ENCODE peak calls at places on chromosomes 7 and 10, in nine cellular contexts. One of them, this sample, is unnamed.

GRCh38 chr10:93515963-93516450 is 19.6 kb downstream of the CEP55 start:
- DNase-seq in AG09319: no peak
- DNase-seq in CD4-positive, alpha-beta T cell: no peak
- DNase-seq in choroid plexus epithelial cell: peak
- DNase-seq in PC-9: no peak
- DNase-seq in kidney: no peak
- DNase-seq in foreskin fibroblast: peak
- DNase-seq in fibroblast of the aortic adventitia: peak
- DNase-seq in body of pancreas: no peak
- DNase-seq in this sample: no peak

GRCh38 chr10:37379991-37380390 is 254.6 kb downstream of the ANKRD30A start:
- DNase-seq in AG09319: no peak
- DNase-seq in CD4-positive, alpha-beta T cell: no peak
- DNase-seq in choroid plexus epithelial cell: no peak
- DNase-seq in PC-9: no peak
- DNase-seq in kidney: no peak
- DNase-seq in foreskin fibroblast: no peak
- DNase-seq in fibroblast of the aortic adventitia: no peak
- DNase-seq in body of pancreas: no peak
- DNase-seq in this sample: no peak

GRCh38 chr7:131080754-131081153 is 246.9 kb upstream of the MKLN1 start:
- DNase-seq in AG09319: no peak
- DNase-seq in CD4-positive, alpha-beta T cell: no peak
- DNase-seq in choroid plexus epithelial cell: no peak
- DNase-seq in PC-9: no peak
- DNase-seq in kidney: no peak
- DNase-seq in foreskin fibroblast: no peak
- DNase-seq in fibroblast of the aortic adventitia: no peak
- DNase-seq in body of pancreas: no peak
- DNase-seq in this sample: no peak

GRCh38 chr10:96229568-96230030 is 41.8 kb downstream of the BLNK start:
- DNase-seq in AG09319: peak
- DNase-seq in CD4-positive, alpha-beta T cell: peak
- DNase-seq in choroid plexus epithelial cell: peak
- DNase-seq in PC-9: peak
- DNase-seq in kidney: peak
- DNase-seq in foreskin fibroblast: peak
- DNase-seq in fibroblast of the aortic adventitia: peak
- DNase-seq in body of pancreas: peak
- DNase-seq in this sample: peak

GRCh38 chr10:92590623-92591549 is 2.0 kb upstream of the KIF11 start:
- DNase-seq in AG09319: no peak
- DNase-seq in CD4-positive, alpha-beta T cell: no peak
- DNase-seq in choroid plexus epithelial cell: peak
- DNase-seq in PC-9: no peak
- DNase-seq in kidney: no peak
- DNase-seq in foreskin fibroblast: peak
- DNase-seq in fibroblast of the aortic adventitia: peak
- DNase-seq in body of pancreas: peak
- DNase-seq in this sample: peak

GRCh38 chr10:51137741-51138529 is 63.6 kb downstream of the PRKG1 start:
- DNase-seq in AG09319: peak
- DNase-seq in CD4-positive, alpha-beta T cell: no peak
- DNase-seq in choroid plexus epithelial cell: peak
- DNase-seq in PC-9: no peak
- DNase-seq in kidney: no peak
- DNase-seq in foreskin fibroblast: peak
- DNase-seq in fibroblast of the aortic adventitia: peak
- DNase-seq in body of pancreas: no peak
- DNase-seq in this sample: no peak

GRCh38 chr7:124349443-124349842 is 316.6 kb upstream of the TMEM229A start:
- DNase-seq in AG09319: no peak
- DNase-seq in CD4-positive, alpha-beta T cell: no peak
- DNase-seq in choroid plexus epithelial cell: no peak
- DNase-seq in PC-9: no peak
- DNase-seq in kidney: no peak
- DNase-seq in foreskin fibroblast: no peak
- DNase-seq in fibroblast of the aortic adventitia: no peak
- DNase-seq in body of pancreas: no peak
- DNase-seq in this sample: no peak

GRCh38 chr10:87552248-87552914 is 47.7 kb downstream of the MINPP1 start:
- DNase-seq in AG09319: no peak
- DNase-seq in CD4-positive, alpha-beta T cell: no peak
- DNase-seq in choroid plexus epithelial cell: peak
- DNase-seq in PC-9: no peak
- DNase-seq in kidney: no peak
- DNase-seq in foreskin fibroblast: peak
- DNase-seq in fibroblast of the aortic adventitia: no peak
- DNase-seq in body of pancreas: no peak
- DNase-seq in this sample: no peak

GRCh38 chr7:4713183-4713784 is 31.2 kb downstream of the FOXK1 start:
- DNase-seq in AG09319: no peak
- DNase-seq in CD4-positive, alpha-beta T cell: no peak
- DNase-seq in choroid plexus epithelial cell: peak
- DNase-seq in PC-9: no peak
- DNase-seq in kidney: peak
- DNase-seq in foreskin fibroblast: peak
- DNase-seq in fibroblast of the aortic adventitia: no peak
- DNase-seq in body of pancreas: peak
- DNase-seq in this sample: no peak

GRCh38 chr10:101158101-101159058 is 27.3 kb downstream of the TLX1 start:
- DNase-seq in AG09319: no peak
- DNase-seq in CD4-positive, alpha-beta T cell: no peak
- DNase-seq in choroid plexus epithelial cell: no peak
- DNase-seq in PC-9: no peak
- DNase-seq in kidney: no peak
- DNase-seq in foreskin fibroblast: no peak
- DNase-seq in fibroblast of the aortic adventitia: no peak
- DNase-seq in body of pancreas: no peak
- DNase-seq in this sample: no peak

GRCh38 chr10:102648889-102649752 is 4.8 kb downstream of the TRIM8 start:
- DNase-seq in AG09319: no peak
- DNase-seq in CD4-positive, alpha-beta T cell: no peak
- DNase-seq in choroid plexus epithelial cell: no peak
- DNase-seq in PC-9: no peak
- DNase-seq in kidney: peak
- DNase-seq in foreskin fibroblast: peak
- DNase-seq in fibroblast of the aortic adventitia: no peak
- DNase-seq in body of pancreas: no peak
- DNase-seq in this sample: no peak

GRCh38 chr10:52170776-52171175 is 143.3 kb upstream of the DKK1 start:
- DNase-seq in AG09319: no peak
- DNase-seq in CD4-positive, alpha-beta T cell: no peak
- DNase-seq in choroid plexus epithelial cell: no peak
- DNase-seq in PC-9: no peak
- DNase-seq in kidney: no peak
- DNase-seq in foreskin fibroblast: no peak
- DNase-seq in fibroblast of the aortic adventitia: no peak
- DNase-seq in body of pancreas: no peak
- DNase-seq in this sample: no peak

GRCh38 chr10:52172581-52172980 is 141.5 kb upstream of the DKK1 start:
- DNase-seq in AG09319: no peak
- DNase-seq in CD4-positive, alpha-beta T cell: no peak
- DNase-seq in choroid plexus epithelial cell: peak
- DNase-seq in PC-9: no peak
- DNase-seq in kidney: no peak
- DNase-seq in foreskin fibroblast: no peak
- DNase-seq in fibroblast of the aortic adventitia: peak
- DNase-seq in body of pancreas: no peak
- DNase-seq in this sample: no peak
- TF ChIP-seq CTCF in AG09319: no peak
- TF ChIP-seq CTCF in CD4-positive, alpha-beta T cell: no peak
- TF ChIP-seq CTCF in choroid plexus epithelial cell: peak
- TF ChIP-seq CTCF in PC-9: no peak
- TF ChIP-seq CTCF in kidney: no peak
- TF ChIP-seq CTCF in foreskin fibroblast: no peak
- TF ChIP-seq CTCF in fibroblast of the aortic adventitia: no peak
- TF ChIP-seq CTCF in body of pancreas: no peak
- TF ChIP-seq CTCF in this sample: no peak

GRCh38 chr10:132722391-132722790 is 63.6 kb downstream of the NKX6-2 start:
- DNase-seq in AG09319: no peak
- DNase-seq in CD4-positive, alpha-beta T cell: no peak
- DNase-seq in choroid plexus epithelial cell: peak
- DNase-seq in PC-9: no peak
- DNase-seq in kidney: no peak
- DNase-seq in foreskin fibroblast: no peak
- DNase-seq in fibroblast of the aortic adventitia: no peak
- DNase-seq in body of pancreas: no peak
- DNase-seq in this sample: no peak

GRCh38 chr10:132724436-132724835 is 61.5 kb downstream of the NKX6-2 start:
- DNase-seq in AG09319: no peak
- DNase-seq in CD4-positive, alpha-beta T cell: no peak
- DNase-seq in choroid plexus epithelial cell: peak
- DNase-seq in PC-9: no peak
- DNase-seq in kidney: no peak
- DNase-seq in foreskin fibroblast: peak
- DNase-seq in fibroblast of the aortic adventitia: no peak
- DNase-seq in body of pancreas: no peak
- DNase-seq in this sample: no peak

GRCh38 chr10:132721725-132722124 is 64.2 kb downstream of the NKX6-2 start:
- DNase-seq in AG09319: no peak
- DNase-seq in CD4-positive, alpha-beta T cell: no peak
- DNase-seq in choroid plexus epithelial cell: peak
- DNase-seq in PC-9: no peak
- DNase-seq in kidney: no peak
- DNase-seq in foreskin fibroblast: peak
- DNase-seq in fibroblast of the aortic adventitia: no peak
- DNase-seq in body of pancreas: no peak
- DNase-seq in this sample: no peak

GRCh38 chr10:132725202-132725601 is 60.7 kb downstream of the NKX6-2 start:
- DNase-seq in AG09319: no peak
- DNase-seq in CD4-positive, alpha-beta T cell: no peak
- DNase-seq in choroid plexus epithelial cell: no peak
- DNase-seq in PC-9: no peak
- DNase-seq in kidney: no peak
- DNase-seq in foreskin fibroblast: no peak
- DNase-seq in fibroblast of the aortic adventitia: no peak
- DNase-seq in body of pancreas: no peak
- DNase-seq in this sample: no peak

DNA sequence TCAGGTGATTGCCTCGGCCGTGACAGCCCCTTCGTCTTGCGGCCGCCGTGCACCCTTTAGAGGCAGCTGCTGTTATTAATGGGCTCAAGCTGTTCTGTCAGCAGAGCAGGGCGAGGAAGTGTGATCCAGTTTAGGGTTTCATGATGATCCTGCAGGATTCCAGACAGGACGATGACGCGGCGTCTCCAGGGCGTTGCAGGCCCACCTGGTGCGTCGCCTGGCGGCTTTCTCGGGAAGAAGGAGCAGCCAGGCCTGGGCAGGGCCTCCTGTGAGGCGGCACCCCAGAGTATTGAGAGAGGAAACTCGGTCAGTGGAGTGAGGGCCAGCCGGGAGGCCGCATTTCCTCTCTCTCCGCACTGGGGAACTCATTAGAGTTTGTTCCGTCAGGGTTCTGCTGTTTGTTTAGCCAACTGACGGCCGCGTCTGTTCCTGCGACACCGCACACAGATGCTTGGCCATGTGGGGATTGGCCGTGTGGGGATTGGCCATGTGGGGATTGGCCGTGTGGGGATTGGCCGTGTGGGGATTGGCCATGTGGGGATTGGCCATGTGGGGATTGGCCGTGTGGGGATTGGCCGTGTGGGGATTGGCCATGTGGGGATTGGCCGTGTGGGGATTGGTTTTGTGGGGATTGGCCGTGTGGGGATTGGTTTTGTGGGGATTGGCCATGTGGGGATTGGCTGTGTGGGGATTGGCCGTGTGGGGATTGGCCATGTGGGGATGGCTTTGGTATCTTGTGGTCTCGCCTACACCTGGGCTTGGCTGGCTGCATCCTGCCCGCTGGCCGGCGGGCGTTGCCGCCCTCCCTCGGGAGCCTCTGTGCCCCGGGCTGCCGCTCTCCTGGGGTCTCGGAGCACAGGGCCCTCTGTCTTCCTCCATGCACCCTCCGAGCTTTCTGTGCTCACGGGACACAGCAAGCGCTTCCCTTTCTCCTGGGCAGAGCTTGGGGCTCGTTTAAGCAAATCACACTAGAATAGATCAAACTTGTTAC is 62.7 kb downstream of the NKX6-2 start:
- DNase-seq in AG09319: no peak
- DNase-seq in CD4-positive, alpha-beta T cell: no peak
- DNase-seq in choroid plexus epithelial cell: peak
- DNase-seq in PC-9: no peak
- DNase-seq in kidney: no peak
- DNase-seq in foreskin fibroblast: no peak
- DNase-seq in fibroblast of the aortic adventitia: no peak
- DNase-seq in body of pancreas: no peak
- DNase-seq in this sample: no peak
- TF ChIP-seq CTCF in AG09319: no peak
- TF ChIP-seq CTCF in CD4-positive, alpha-beta T cell: no peak
- TF ChIP-seq CTCF in choroid plexus epithelial cell: peak
- TF ChIP-seq CTCF in PC-9: no peak
- TF ChIP-seq CTCF in kidney: no peak
- TF ChIP-seq CTCF in foreskin fibroblast: no peak
- TF ChIP-seq CTCF in fibroblast of the aortic adventitia: no peak
- TF ChIP-seq CTCF in body of pancreas: no peak
- TF ChIP-seq CTCF in this sample: no peak

DNA sequence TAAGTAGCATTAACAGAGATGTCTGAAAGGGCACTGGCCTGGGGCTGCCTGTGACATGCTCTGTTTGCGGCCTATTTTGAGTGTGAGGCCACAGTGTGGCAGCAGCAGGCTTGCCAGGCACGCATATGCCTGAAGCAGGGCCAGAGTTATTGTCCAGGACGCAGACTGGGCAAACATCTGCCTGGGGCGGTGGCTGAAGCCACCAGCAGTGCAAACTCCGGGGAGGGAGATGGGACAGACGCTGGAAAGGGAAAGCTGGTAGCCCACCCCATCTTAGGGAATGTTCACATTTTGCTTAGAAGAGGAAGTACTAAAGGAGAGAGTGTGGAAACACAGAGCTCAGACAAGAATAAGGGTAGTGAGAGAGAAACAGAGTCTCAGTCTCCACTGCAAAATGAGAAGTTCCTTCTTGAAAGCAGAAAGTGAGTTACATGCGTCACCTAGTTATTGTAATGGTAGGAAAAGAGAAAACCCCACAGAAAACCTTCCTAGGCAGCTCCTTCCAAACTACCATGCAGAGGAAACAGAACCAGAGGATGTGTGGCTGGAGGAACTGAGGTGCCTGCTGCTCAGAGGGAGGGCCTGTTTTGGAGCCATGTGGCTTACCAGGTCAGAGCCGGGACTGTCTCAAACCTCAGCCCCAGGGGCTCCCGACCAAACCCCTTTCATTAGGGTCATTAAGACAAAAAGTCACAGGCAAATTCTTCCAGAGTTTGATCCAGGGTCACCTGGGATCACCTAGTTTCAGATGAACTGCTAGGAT is 14.5 kb downstream of the AKR1B1 start:
- DNase-seq in AG09319: no peak
- DNase-seq in CD4-positive, alpha-beta T cell: no peak
- DNase-seq in choroid plexus epithelial cell: no peak
- DNase-seq in PC-9: no peak
- DNase-seq in kidney: no peak
- DNase-seq in foreskin fibroblast: peak
- DNase-seq in fibroblast of the aortic adventitia: no peak
- DNase-seq in body of pancreas: no peak
- DNase-seq in this sample: no peak
- TF ChIP-seq CTCF in AG09319: no peak
- TF ChIP-seq CTCF in CD4-positive, alpha-beta T cell: no peak
- TF ChIP-seq CTCF in choroid plexus epithelial cell: peak
- TF ChIP-seq CTCF in PC-9: no peak
- TF ChIP-seq CTCF in kidney: no peak
- TF ChIP-seq CTCF in foreskin fibroblast: no peak
- TF ChIP-seq CTCF in fibroblast of the aortic adventitia: no peak
- TF ChIP-seq CTCF in body of pancreas: no peak
- TF ChIP-seq CTCF in this sample: no peak

GRCh38 chr10:75403144-75404022 is 1.8 kb upstream of the ZNF503 start:
- DNase-seq in AG09319: no peak
- DNase-seq in CD4-positive, alpha-beta T cell: no peak
- DNase-seq in choroid plexus epithelial cell: no peak
- DNase-seq in PC-9: peak
- DNase-seq in kidney: peak
- DNase-seq in foreskin fibroblast: peak
- DNase-seq in fibroblast of the aortic adventitia: peak
- DNase-seq in body of pancreas: peak
- DNase-seq in this sample: peak
- TF ChIP-seq CTCF in AG09319: no peak
- TF ChIP-seq CTCF in CD4-positive, alpha-beta T cell: no peak
- TF ChIP-seq CTCF in choroid plexus epithelial cell: no peak
- TF ChIP-seq CTCF in PC-9: no peak
- TF ChIP-seq CTCF in kidney: no peak
- TF ChIP-seq CTCF in foreskin fibroblast: no peak
- TF ChIP-seq CTCF in fibroblast of the aortic adventitia: no peak
- TF ChIP-seq CTCF in body of pancreas: no peak
- TF ChIP-seq CTCF in this sample: no peak